ENCODE peak calls at places on chromosomes 7 and 10, in ten cellular contexts. Y is neural crest cell, G is amniotic epithelial cell, R is Calu3, U is cerebellum, K is body of pancreas, J is non-pigmented ciliary epithelial cell, N is mucosa of descending colon, X is PC-9, S is ACHN. D is an unnamed sample.
A peak's percentile ranks its signal among the peaks of the same experiment; 100 is the strongest.

GRCh38 chr10:28378986-28379585 is 76.2 kb upstream of the MPP7 start:
- DNase-seq in Y (no peak), G (no peak), R (no peak), U (peak; percentile 41), K (no peak), J (no peak), N (no peak), X (no peak), S (no peak), D (no peak)

GRCh38 chr10:132742837-132743194 is 43.1 kb downstream of the NKX6-2 start:
- DNase-seq in Y (peak; percentile 31), G (no peak), R (no peak), U (no peak), K (no peak), J (no peak), N (no peak), X (no peak), S (no peak), D (no peak)

GRCh38 chr7:127905491-127906330 is 125.5 kb downstream of the LRRC4 start:
- DNase-seq in Y (no peak), G (peak; percentile 65), R (peak; percentile 35), U (no peak), K (no peak), J (no peak), N (no peak), X (no peak), S (no peak), D (no peak)

GRCh38 chr10:72038458-72039001 is 49.8 kb downstream of the SPOCK2 start:
- DNase-seq in Y (no peak), G (peak; percentile 49), R (no peak), U (no peak), K (no peak), J (no peak), N (no peak), X (no peak), S (no peak), D (no peak)

GRCh38 chr7:99562832-99563231 is 4.4 kb downstream of the ZNF655 start:
- DNase-seq in Y (no peak), G (peak; percentile 100), R (peak; percentile 72), U (no peak), K (no peak), J (peak; percentile 100), N (peak; percentile 14), X (peak; percentile 80), S (peak; percentile 100), D (no peak)

GRCh38 chr10:131310054-131310903 is 1.2 kb downstream of the TCERG1L start:
- DNase-seq in Y (no peak), G (no peak), R (no peak), U (no peak), K (no peak), J (no peak), N (no peak), X (no peak), S (no peak), D (no peak)

GRCh38 chr7:128359336-128359735 is 2.2 kb downstream of the PRRT4 start:
- DNase-seq in Y (no peak), G (no peak), R (no peak), U (no peak), K (no peak), J (no peak), N (no peak), X (no peak), S (no peak), D (no peak)

GRCh38 chr10:132058793-132059759 is 6.7 kb upstream of the JAKMIP3 start:
- DNase-seq in Y (no peak), G (no peak), R (no peak), U (no peak), K (no peak), J (no peak), N (no peak), X (no peak), S (no peak), D (no peak)

GRCh38 chr7:4830176-4830575 is 31.7 kb downstream of the PAPOLB start:
- DNase-seq in Y (peak; percentile 74), G (peak; percentile 68), R (peak; percentile 60), U (peak; percentile 59), K (peak; percentile 70), J (no peak), N (peak; percentile 76), X (peak; percentile 33), S (peak; percentile 71), D (peak; percentile 47)

GRCh38 chr10:775245-776075 is 86.0 kb upstream of the DIP2C start:
- DNase-seq in Y (no peak), G (peak; percentile 33), R (peak; percentile 67), U (peak; percentile 31), K (no peak), J (no peak), N (no peak), X (peak; percentile 44), S (peak; percentile 74), D (no peak)

GRCh38 chr10:59090804-59091203 is 85.6 kb upstream of the PHYHIPL start:
- DNase-seq in Y (no peak), G (no peak), R (no peak), U (peak; percentile 6), K (no peak), J (no peak), N (no peak), X (no peak), S (no peak), D (no peak)

GRCh38 chr7:4067874-4068273 is 614.2 kb upstream of the FOXK1 start:
- DNase-seq in Y (no peak), G (no peak), R (no peak), U (no peak), K (no peak), J (no peak), N (no peak), X (no peak), S (no peak), D (no peak)

GRCh38 chr7:121442845-121443244 is 46.7 kb upstream of the FAM3C start:
- DNase-seq in Y (no peak), G (no peak), R (peak; percentile 47), U (no peak), K (no peak), J (no peak), N (no peak), X (peak; percentile 85), S (no peak), D (no peak)

GRCh38 chr10:112969542-112969941 is 19.5 kb downstream of the TCF7L2 start:
- DNase-seq in Y (no peak), G (no peak), R (no peak), U (no peak), K (no peak), J (no peak), N (peak; percentile 14), X (no peak), S (no peak), D (no peak)

GRCh38 chr7:43721193-43721806 is 8.0 kb downstream of the COA1 start:
- DNase-seq in Y (no peak), G (peak; percentile 53), R (peak; percentile 28), U (peak; percentile 56), K (no peak), J (peak; percentile 11), N (peak; percentile 57), X (no peak), S (peak; percentile 64), D (no peak)

GRCh38 chr10:69573056-69573806 is at the start of gene NEUROG3:
- DNase-seq in Y (no peak), G (no peak), R (peak; percentile 46), U (no peak), K (no peak), J (no peak), N (no peak), X (peak; percentile 31), S (no peak), D (no peak)

GRCh38 chr7:66697451-66698438 is 42.8 kb upstream of the RABGEF1 start:
- DNase-seq in Y (no peak), G (peak; percentile 65), R (no peak), U (peak; percentile 17), K (no peak), J (no peak), N (no peak), X (no peak), S (peak; percentile 68), D (no peak)

GRCh38 chr7:7816084-7816483 is 97.7 kb upstream of the RPA3 start:
- DNase-seq in Y (no peak), G (no peak), R (no peak), U (no peak), K (no peak), J (no peak), N (peak; percentile 8), X (no peak), S (no peak), D (no peak)

D was measured in iPS DF 6.9.